ENCODE peak calls at places on chromosomes 5 and 9, in six cellular contexts. C is NCI-H510A, R is endothelial cell, X is Right ventricle myocardium superior, Q is Calu3, B is Caco-2. J is an unnamed sample.

GRCh38 chr5:108900668-108901067 is 153.0 kb downstream of the FER start:
- DNase-seq in C (no peak), R (no peak), X (no peak), Q (no peak), B (no peak), J (no peak)

GRCh38 chr5:173163219-173163618 is 18.9 kb downstream of the BNIP1 start:
- DNase-seq in C (no peak), R (no peak), X (peak; percentile 54), Q (no peak), B (no peak), J (no peak)

GRCh38 chr9:18595597-18595996 is 121.6 kb downstream of the ADAMTSL1 start:
- DNase-seq in C (no peak), R (no peak), X (no peak), Q (no peak), B (no peak), J (no peak)

GRCh38 chr9:78363221-78363620 is 66.3 kb downstream of the PSAT1 start:
- DNase-seq in C (no peak), R (no peak), X (no peak), Q (no peak), B (no peak), J (peak; percentile 34)

GRCh38 chr5:143592648-143593047 is 189.2 kb upstream of the NR3C1 start:
- DNase-seq in C (no peak), R (no peak), X (no peak), Q (no peak), B (no peak), J (no peak)

GRCh38 chr9:135239100-135239768 is 151.8 kb downstream of the OLFM1 start:
- DNase-seq in C (no peak), R (no peak), X (peak; percentile 18), Q (no peak), B (no peak), J (no peak)

GRCh38 chr9:114914139-114914538 is 16.3 kb downstream of the TNFSF8 start:
- DNase-seq in C (no peak), R (no peak), X (no peak), Q (no peak), B (no peak), J (no peak)

GRCh38 chr9:91700475-91700874 is 249.6 kb downstream of the ROR2 start:
- DNase-seq in C (no peak), R (no peak), X (no peak), Q (no peak), B (no peak), J (no peak)

GRCh38 chr9:101479337-101480045 is 43.9 kb upstream of the ALDOB start:
- DNase-seq in C (peak; percentile 15), R (no peak), X (no peak), Q (peak; percentile 45), B (no peak), J (no peak)

GRCh38 chr5:177472460-177473441 is 683 bp downstream of the DBN1 start:
- DNase-seq in C (no peak), R (peak; percentile 66), X (no peak), Q (peak; percentile 63), B (no peak), J (no peak)

GRCh38 chr5:137209232-137209810 is 289.8 kb downstream of the SPOCK1 start:
- DNase-seq in C (no peak), R (no peak), X (no peak), Q (no peak), B (no peak), J (no peak)

GRCh38 chr5:143101134-143101533 is 302.4 kb downstream of the NR3C1 start:
- DNase-seq in C (no peak), R (no peak), X (no peak), Q (no peak), B (no peak), J (no peak)

GRCh38 chr5:16411741-16412455 is 53.7 kb downstream of the ZNF622 start:
- DNase-seq in C (no peak), R (no peak), X (no peak), Q (no peak), B (no peak), J (no peak)

GRCh38 chr5:7246312-7246711 is 149.6 kb upstream of the ADCY2 start:
- DNase-seq in C (no peak), R (no peak), X (no peak), Q (no peak), B (no peak), J (no peak)

GRCh38 chr9:128419061-128419925 is 1.4 kb upstream of the CERCAM start:
- DNase-seq in C (peak; percentile 46), R (no peak), X (no peak), Q (no peak), B (no peak), J (no peak)

GRCh38 chr9:26175264-26175663 is 497.0 kb upstream of the TUSC1 start:
- DNase-seq in C (no peak), R (no peak), X (no peak), Q (no peak), B (no peak), J (no peak)

GRCh38 chr5:156367602-156368001 is 40.6 kb downstream of the SGCD start:
- DNase-seq in C (no peak), R (no peak), X (peak; percentile 33), Q (no peak), B (no peak), J (no peak)

GRCh38 chr5:35125746-35126145 is 78.0 kb upstream of the AGXT2 start:
- DNase-seq in C (no peak), R (no peak), X (no peak), Q (no peak), B (no peak), J (no peak)

GRCh38 chr9:124263800-124264426 is 6.2 kb downstream of the NEK6 start:
- DNase-seq in C (no peak), R (no peak), X (no peak), Q (no peak), B (no peak), J (no peak)

GRCh38 chr5:73654861-73655318 is 28.9 kb downstream of the ARHGEF28 start:
- DNase-seq in C (no peak), R (no peak), X (no peak), Q (no peak), B (no peak), J (no peak)

GRCh38 chr5:155050384-155051019 is 36.9 kb downstream of the KIF4B start:
- DNase-seq in C (no peak), R (no peak), X (no peak), Q (no peak), B (no peak), J (no peak)

GRCh38 chr9:121895836-121896544 is 197.1 kb downstream of the TTLL11 start:
- DNase-seq in C (no peak), R (no peak), X (no peak), Q (no peak), B (peak; percentile 39), J (peak; percentile 14)

GRCh38 chr9:33309903-33310302 is 19.6 kb downstream of the NFX1 start:
- DNase-seq in C (no peak), R (no peak), X (no peak), Q (no peak), B (no peak), J (no peak)

GRCh38 chr5:1413611-1414241 is 31.5 kb downstream of the SLC6A3 start:
- DNase-seq in C (no peak), R (no peak), X (peak; percentile 29), Q (no peak), B (no peak), J (no peak)

GRCh38 chr9:127876026-127876763 is 1.3 kb downstream of the AK1 start:
- DNase-seq in C (no peak), R (no peak), X (no peak), Q (no peak), B (no peak), J (no peak)

GRCh38 chr5:133289686-133290367 is 238.0 kb downstream of the HSPA4 start:
- DNase-seq in C (no peak), R (no peak), X (no peak), Q (no peak), B (no peak), J (peak; percentile 55)

GRCh38 chr5:124651663-124652513 is 94.6 kb downstream of the ZNF608 start:
- DNase-seq in C (peak; percentile 49), R (peak; percentile 76), X (peak; percentile 91), Q (peak; percentile 86), B (peak; percentile 85), J (peak; percentile 90)

GRCh38 chr9:5425006-5425628 is 12.6 kb downstream of the PLGRKT start:
- DNase-seq in C (no peak), R (no peak), X (no peak), Q (no peak), B (no peak), J (peak; percentile 31)

GRCh38 chr9:120873512-120873911 is 3.5 kb downstream of the PHF19 start:
- DNase-seq in C (peak; percentile 82), R (no peak), X (no peak), Q (peak; percentile 69), B (peak; percentile 78), J (peak; percentile 68)

GRCh38 chr5:31186672-31187267 is 6.7 kb upstream of the CDH6 start:
- DNase-seq in C (peak; percentile 9), R (no peak), X (no peak), Q (no peak), B (no peak), J (peak; percentile 64)

GRCh38 chr5:58922392-58923171 is 339.7 kb downstream of the RAB3C start:
- DNase-seq in C (no peak), R (no peak), X (peak; percentile 85), Q (no peak), B (no peak), J (no peak)

GRCh38 chr5:14920121-14920520 is 48.5 kb upstream of the ANKH start:
- DNase-seq in C (no peak), R (no peak), X (no peak), Q (no peak), B (no peak), J (no peak)

GRCh38 chr5:123951204-123951977 is 439.4 kb downstream of the CSNK1G3 start:
- DNase-seq in C (no peak), R (no peak), X (no peak), Q (peak; percentile 65), B (no peak), J (peak; percentile 13)

GRCh38 chr5:57468481-57469165 is 14.0 kb downstream of the ACTBL2 start:
- DNase-seq in C (no peak), R (no peak), X (no peak), Q (no peak), B (no peak), J (no peak)

GRCh38 chr5:77486344-77486962 is 5.7 kb downstream of the WDR41 start:
- DNase-seq in C (no peak), R (no peak), X (no peak), Q (no peak), B (no peak), J (no peak)

GRCh38 chr5:664343-664993 is 28.7 kb downstream of the TPPP start:
- DNase-seq in C (no peak), R (no peak), X (peak; percentile 30), Q (no peak), B (no peak), J (no peak)

GRCh38 chr5:153559926-153560325 is 69.5 kb downstream of the GRIA1 start:
- DNase-seq in C (no peak), R (no peak), X (no peak), Q (no peak), B (no peak), J (no peak)

GRCh38 chr9:91697201-91697600 is 252.8 kb downstream of the ROR2 start:
- DNase-seq in C (no peak), R (no peak), X (no peak), Q (no peak), B (no peak), J (no peak)

GRCh38 chr9:130979591-130980385 is 29.2 kb upstream of the LAMC3 start:
- DNase-seq in C (no peak), R (no peak), X (no peak), Q (no peak), B (peak; percentile 28), J (no peak)